ENCODE peak calls at places on chromosomes 11 and 22, in four cellular contexts. W is IMR-90, T is H1, C is H9. I is an unnamed sample.

GRCh38 chr11:86269645-86270044 is 25.1 kb downstream of the EED start:
- DNase-seq in W (no peak), T (no peak), C (no peak), I (no peak)

GRCh38 chr11:7536102-7536501 is 22.3 kb downstream of the PPFIBP2 start:
- DNase-seq in W (no peak), T (peak), C (peak), I (peak)

GRCh38 chr11:47186937-47187681 is 875 bp upstream of the PACSIN3 start:
- DNase-seq in W (peak), T (peak), C (peak), I (peak)

GRCh38 chr22:24037851-24038765 is 27.0 kb downstream of the CABIN1 start:
- DNase-seq in W (no peak), T (no peak), C (no peak), I (no peak)

GRCh38 chr11:94199367-94200130 is 70.9 kb downstream of the PANX1 start:
- DNase-seq in W (peak), T (no peak), C (no peak), I (no peak)

GRCh38 chr22:45709004-45709739 is 37.5 kb downstream of the ATXN10 start:
- DNase-seq in W (peak), T (no peak), C (no peak), I (no peak)

GRCh38 chr11:69578167-69578566 is 62.8 kb upstream of the CCND1 start:
- DNase-seq in W (no peak), T (no peak), C (no peak), I (no peak)

GRCh38 chr22:23110922-23111527 is 30.8 kb downstream of the RSPH14 start:
- DNase-seq in W (no peak), T (no peak), C (no peak), I (peak)

GRCh38 chr11:108654994-108655631 is 9.8 kb upstream of the DDX10 start:
- DNase-seq in W (peak), T (no peak), C (no peak), I (peak)

GRCh38 chr11:1259076-1259461 is 36.2 kb downstream of the MUC5B start:
- DNase-seq in W (no peak), T (no peak), C (no peak), I (no peak)

GRCh38 chr11:62996271-62996670 is 11.5 kb upstream of the SLC22A6 start:
- DNase-seq in W (no peak), T (no peak), C (no peak), I (no peak)

GRCh38 chr11:64713031-64713780 is 9.8 kb downstream of the NRXN2 start:
- DNase-seq in W (peak), T (no peak), C (no peak), I (peak)

GRCh38 chr11:8258289-8258688 is 5.4 kb downstream of the LMO1 start:
- DNase-seq in W (no peak), T (no peak), C (peak), I (no peak)

GRCh38 chr11:121249039-121249663 is 43.4 kb upstream of the SC5D start:
- DNase-seq in W (peak), T (no peak), C (no peak), I (peak)

GRCh38 chr11:9344046-9344680 is 29.8 kb upstream of the TMEM41B start:
- DNase-seq in W (no peak), T (no peak), C (no peak), I (peak)

GRCh38 chr11:111983187-111983986 is 41.8 kb upstream of the DLAT start:
- DNase-seq in W (peak), T (peak), C (peak), I (peak)

GRCh38 chr22:45083659-45084305 is 74.0 kb upstream of the PHF21B start:
- DNase-seq in W (peak), T (no peak), C (no peak), I (no peak)

GRCh38 chr11:12214751-12215150 is 104.4 kb downstream of the MICAL2 start:
- DNase-seq in W (peak), T (no peak), C (no peak), I (no peak)

GRCh38 chr22:50577697-50577986 is 585 bp downstream of the CPT1B start:
- DNase-seq in W (no peak), T (no peak), C (no peak), I (no peak)

GRCh38 chr11:111944139-111944538 is 7.0 kb downstream of the DIXDC1 start:
- DNase-seq in W (peak), T (no peak), C (no peak), I (peak)

GRCh38 chr11:1165256-1166041 is 7.7 kb downstream of the MUC5AC start:
- DNase-seq in W (no peak), T (no peak), C (no peak), I (no peak)

GRCh38 chr22:25942989-25943411 is 201.0 kb downstream of the MYO18B start:
- DNase-seq in W (no peak), T (no peak), C (peak), I (peak)

GRCh38 chr11:102591160-102591718 is 33.9 kb downstream of the MMP20 start:
- DNase-seq in W (no peak), T (no peak), C (no peak), I (no peak)
- H4K5ac ChIP-seq in W (no peak), T (no peak), C (no peak), I (no peak)

GRCh38 chr22:36317658-36318271 is 64.8 kb downstream of the APOL1 start:
- DNase-seq in W (no peak), T (no peak), C (no peak), I (no peak)
- H3K23ac ChIP-seq in W (no peak), T (no peak), C (no peak), I (no peak)

GRCh38 chr11:123745764-123746451 is 4.4 kb upstream of the ZNF202 start:
- DNase-seq in W (no peak), T (no peak), C (peak), I (peak)

GRCh38 chr11:123741159-123741951 is at the start of gene ZNF202:
- DNase-seq in W (peak), T (peak), C (peak), I (peak)

GRCh38 chr11:123742778-123743177 is 1.3 kb upstream of the ZNF202 start:
- DNase-seq in W (no peak), T (no peak), C (no peak), I (peak)

GRCh38 chr11:123740787-123741158 is 687 bp downstream of the ZNF202 start:
- DNase-seq in W (no peak), T (no peak), C (no peak), I (peak)

GRCh38 chr11:123742334-123742733 is 874 bp upstream of the ZNF202 start:
- DNase-seq in W (no peak), T (peak), C (peak), I (peak)
- H3K56ac ChIP-seq in W (peak), T (peak), C (peak), I (peak)

GRCh38 chr11:88174627-88175003 is 628 bp downstream of the RAB38 start:
- DNase-seq in W (peak), T (no peak), C (peak), I (peak)

GRCh38 chr11:88171982-88172381 is 3.3 kb downstream of the RAB38 start:
- DNase-seq in W (no peak), T (no peak), C (no peak), I (no peak)

GRCh38 chr11:88175707-88176066 is 444 bp upstream of the RAB38 start:
- DNase-seq in W (peak), T (no peak), C (no peak), I (peak)

GRCh38 chr11:88178211-88178610 is 3.0 kb upstream of the RAB38 start:
- DNase-seq in W (peak), T (no peak), C (no peak), I (no peak)

DNA sequence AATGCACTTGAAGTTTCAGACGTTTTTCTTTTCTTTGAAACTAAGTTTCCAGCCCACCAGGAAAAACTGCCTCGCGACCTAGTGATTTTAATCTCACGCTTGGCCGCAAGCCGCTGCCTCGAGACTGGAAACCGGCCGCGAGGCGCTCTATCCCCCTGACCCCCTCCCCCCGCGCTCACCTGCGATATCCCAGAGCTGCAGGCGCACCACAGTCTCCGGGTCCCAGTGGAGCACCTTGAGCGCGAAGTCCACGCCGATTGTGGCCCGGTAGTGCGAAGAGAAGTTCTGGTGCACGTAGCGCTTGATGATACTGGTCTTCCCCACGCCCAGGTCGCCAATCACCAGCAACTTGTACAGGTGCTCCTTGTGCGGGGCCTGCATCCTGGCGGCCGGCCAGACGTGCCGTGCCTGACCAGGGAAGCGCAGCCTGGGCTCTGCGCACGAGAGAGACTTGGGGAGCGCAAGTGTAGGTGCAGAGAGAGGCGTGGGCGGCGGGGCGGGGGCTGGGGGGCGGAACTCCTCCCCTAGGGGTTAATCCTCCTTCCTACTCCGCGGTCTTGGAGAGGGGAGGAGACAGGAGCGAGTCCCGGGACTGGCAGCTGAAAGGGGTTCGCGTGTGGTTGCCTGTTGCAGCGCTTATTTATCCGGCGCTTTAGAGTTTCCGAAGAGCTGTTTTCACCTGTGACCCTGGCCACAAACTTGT is at the start of gene RAB38:
- DNase-seq in W (peak), T (peak), C (peak), I (peak)
- H4K5ac ChIP-seq in W (no peak), T (no peak), C (no peak), I (no peak)

GRCh38 chr11:2533642-2534115 is 88.9 kb downstream of the KCNQ1 start:
- DNase-seq in W (peak), T (peak), C (peak), I (peak)
- H3K23ac ChIP-seq in W (peak), T (no peak), C (no peak), I (no peak)

DNA sequence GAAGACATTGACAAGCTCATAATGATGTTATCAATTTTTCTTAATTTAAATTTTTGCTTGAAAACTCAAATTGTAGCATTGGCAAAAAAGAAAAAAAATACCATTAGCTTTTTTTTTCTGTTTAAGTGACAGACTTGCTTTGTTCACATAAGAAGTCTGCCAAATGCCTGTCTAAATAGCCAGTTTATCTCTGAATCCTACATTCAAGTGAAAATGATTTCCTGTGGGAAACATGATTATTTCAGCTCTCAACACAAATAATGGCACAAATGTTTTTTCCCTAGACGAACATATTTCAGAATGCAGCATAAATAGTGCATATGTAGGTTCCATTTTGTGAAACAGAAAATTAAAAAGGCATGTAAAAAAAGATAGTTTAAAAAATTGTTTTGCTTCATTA is 23.5 kb downstream of the TYR start:
- DNase-seq in W (no peak), T (no peak), C (no peak), I (no peak)
- H3K56ac ChIP-seq in W (no peak), T (no peak), C (no peak), I (no peak)

DNA sequence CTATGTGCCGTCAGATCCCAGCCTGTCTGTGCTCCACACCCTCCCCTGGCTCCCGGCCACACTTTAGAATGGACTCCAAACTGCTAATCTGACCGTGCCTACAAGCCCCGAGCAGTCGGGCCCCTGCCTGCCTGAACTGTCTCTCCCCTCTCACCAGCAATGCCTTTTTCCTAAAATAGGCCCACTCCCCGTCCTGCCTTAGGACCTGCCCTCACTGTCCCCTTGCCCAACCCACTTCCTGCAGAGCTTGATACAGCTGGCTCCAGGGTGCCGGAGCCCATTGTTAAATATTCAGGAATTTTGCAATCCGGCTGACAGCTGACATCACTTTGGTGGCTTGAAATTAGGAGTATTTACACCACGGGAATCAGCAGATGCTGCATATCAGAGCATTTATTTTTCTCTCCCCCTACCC is 21.4 kb downstream of the MN1 start:
- DNase-seq in W (no peak), T (no peak), C (peak), I (peak)
- H4K5ac ChIP-seq in W (no peak), T (no peak), C (no peak), I (no peak)

DNA sequence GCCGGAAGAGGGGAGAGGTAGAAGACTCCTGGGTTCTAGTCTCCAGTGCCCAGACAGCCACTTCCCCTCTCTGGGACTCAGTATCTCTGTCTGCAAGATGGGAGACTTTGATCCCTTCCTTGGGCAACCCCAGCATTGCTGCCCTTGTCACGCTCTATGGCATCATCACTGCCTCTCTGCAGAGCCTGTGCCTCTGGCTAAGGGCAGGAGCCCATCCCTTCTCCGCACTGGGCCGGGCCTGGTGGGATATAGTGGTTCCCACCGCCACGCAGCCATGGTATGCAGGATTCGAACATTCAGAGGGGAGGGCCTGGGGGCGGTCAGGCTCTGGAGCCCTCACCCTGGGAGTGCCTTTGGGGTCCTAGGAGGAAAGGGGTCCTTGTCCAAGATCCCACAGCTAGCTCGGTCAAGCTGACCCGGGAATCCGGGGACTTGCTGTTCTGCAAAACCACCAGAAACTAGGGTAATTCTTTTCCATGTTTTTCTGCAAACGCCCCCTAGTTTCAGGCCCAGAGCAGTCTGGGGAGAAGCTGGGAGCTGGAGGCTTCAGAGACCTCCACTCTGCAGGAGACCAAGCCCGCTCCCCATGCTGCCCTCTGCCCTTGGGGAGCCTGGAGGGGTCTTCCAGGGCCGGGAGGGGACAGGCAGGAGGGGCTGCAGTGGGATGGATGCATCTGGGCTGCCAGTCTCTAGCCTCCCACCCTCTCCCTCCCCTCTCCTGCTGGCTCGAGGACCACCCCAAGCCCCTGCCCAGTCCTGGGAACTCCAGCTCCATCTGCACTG is 24.4 kb upstream of the CBX7 start:
- DNase-seq in W (no peak), T (no peak), C (peak), I (no peak)
- H3K23ac ChIP-seq in W (peak), T (no peak), C (no peak), I (peak)